ENCODE peak calls at places on chromosomes 3 and 15, in seven cellular contexts. One of them, this sample, is unnamed.

GRCh38 chr3:144643778-144644191 is 672.2 kb downstream of the DIPK2A start:
- DNase-seq in AG10803: peak; percentile 49
- DNase-seq in GM23338: no peak
- DNase-seq in iPS DF 6.9: no peak
- DNase-seq in astrocyte of the spinal cord: peak; percentile 5
- DNase-seq in K562: no peak
- DNase-seq in uterus: no peak
- DNase-seq in this sample: peak; percentile 70

GRCh38 chr15:74801311-74801997 is 11.2 kb upstream of the LMAN1L start:
- DNase-seq in AG10803: no peak
- DNase-seq in GM23338: no peak
- DNase-seq in iPS DF 6.9: no peak
- DNase-seq in astrocyte of the spinal cord: no peak
- DNase-seq in K562: no peak
- DNase-seq in uterus: no peak
- DNase-seq in this sample: no peak

GRCh38 chr3:153043729-153044314 is 118.2 kb upstream of the RAP2B start:
- DNase-seq in AG10803: peak; percentile 50
- DNase-seq in GM23338: no peak
- DNase-seq in iPS DF 6.9: no peak
- DNase-seq in astrocyte of the spinal cord: peak; percentile 41
- DNase-seq in K562: no peak
- DNase-seq in uterus: no peak
- DNase-seq in this sample: peak; percentile 23

GRCh38 chr3:197958346-197958745 is 1.7 kb upstream of the LMLN start:
- DNase-seq in AG10803: no peak
- DNase-seq in GM23338: no peak
- DNase-seq in iPS DF 6.9: no peak
- DNase-seq in astrocyte of the spinal cord: no peak
- DNase-seq in K562: peak; percentile 50
- DNase-seq in uterus: no peak
- DNase-seq in this sample: no peak

GRCh38 chr3:149541091-149541491 is 66.6 kb downstream of the TM4SF4 start:
- DNase-seq in AG10803: peak; percentile 36
- DNase-seq in GM23338: no peak
- DNase-seq in iPS DF 6.9: no peak
- DNase-seq in astrocyte of the spinal cord: peak; percentile 69
- DNase-seq in K562: no peak
- DNase-seq in uterus: no peak
- DNase-seq in this sample: no peak

GRCh38 chr3:133884547-133885240 is 11.0 kb downstream of the RAB6B start:
- DNase-seq in AG10803: no peak
- DNase-seq in GM23338: no peak
- DNase-seq in iPS DF 6.9: no peak
- DNase-seq in astrocyte of the spinal cord: no peak
- DNase-seq in K562: no peak
- DNase-seq in uterus: no peak
- DNase-seq in this sample: no peak

GRCh38 chr3:179179979-179180758 is 32.0 kb downstream of the PIK3CA start:
- DNase-seq in AG10803: peak; percentile 29
- DNase-seq in GM23338: no peak
- DNase-seq in iPS DF 6.9: no peak
- DNase-seq in astrocyte of the spinal cord: peak; percentile 57
- DNase-seq in K562: no peak
- DNase-seq in uterus: no peak
- DNase-seq in this sample: peak; percentile 48

GRCh38 chr15:101781927-101782326 is 21.4 kb upstream of the OR4F6 start:
- DNase-seq in AG10803: no peak
- DNase-seq in GM23338: peak; percentile 70
- DNase-seq in iPS DF 6.9: no peak
- DNase-seq in astrocyte of the spinal cord: no peak
- DNase-seq in K562: peak; percentile 43
- DNase-seq in uterus: no peak
- DNase-seq in this sample: no peak

GRCh38 chr15:78987891-78988360 is 43.1 kb upstream of the CTSH start:
- DNase-seq in AG10803: peak; percentile 36
- DNase-seq in GM23338: no peak
- DNase-seq in iPS DF 6.9: no peak
- DNase-seq in astrocyte of the spinal cord: no peak
- DNase-seq in K562: no peak
- DNase-seq in uterus: no peak
- DNase-seq in this sample: peak; percentile 49

GRCh38 chr3:179811321-179812095 is 158.7 kb downstream of the USP13 start:
- DNase-seq in AG10803: peak; percentile 72
- DNase-seq in GM23338: peak; percentile 90
- DNase-seq in iPS DF 6.9: peak; percentile 39
- DNase-seq in astrocyte of the spinal cord: peak; percentile 90
- DNase-seq in K562: peak; percentile 54
- DNase-seq in uterus: no peak
- DNase-seq in this sample: peak; percentile 74

GRCh38 chr3:177596822-177597271 is 399.6 kb upstream of the TBL1XR1 start:
- DNase-seq in AG10803: peak; percentile 80
- DNase-seq in GM23338: no peak
- DNase-seq in iPS DF 6.9: no peak
- DNase-seq in astrocyte of the spinal cord: no peak
- DNase-seq in K562: no peak
- DNase-seq in uterus: no peak
- DNase-seq in this sample: peak; percentile 51

GRCh38 chr3:113079532-113079931 is 88.7 kb downstream of the GTPBP8 start:
- DNase-seq in AG10803: no peak
- DNase-seq in GM23338: no peak
- DNase-seq in iPS DF 6.9: no peak
- DNase-seq in astrocyte of the spinal cord: no peak
- DNase-seq in K562: no peak
- DNase-seq in uterus: no peak
- DNase-seq in this sample: no peak

GRCh38 chr3:141901914-141902313 is 25.5 kb downstream of the ATP1B3 start:
- DNase-seq in AG10803: no peak
- DNase-seq in GM23338: no peak
- DNase-seq in iPS DF 6.9: no peak
- DNase-seq in astrocyte of the spinal cord: no peak
- DNase-seq in K562: no peak
- DNase-seq in uterus: no peak
- DNase-seq in this sample: no peak

GRCh38 chr3:154242766-154243165 is 81.5 kb downstream of the DHX36 start:
- DNase-seq in AG10803: no peak
- DNase-seq in GM23338: peak; percentile 80
- DNase-seq in iPS DF 6.9: peak; percentile 25
- DNase-seq in astrocyte of the spinal cord: no peak
- DNase-seq in K562: no peak
- DNase-seq in uterus: no peak
- DNase-seq in this sample: no peak

GRCh38 chr15:37100109-37100873 is at the start of gene MEIS2:
- DNase-seq in AG10803: peak; percentile 98
- DNase-seq in GM23338: peak; percentile 94
- DNase-seq in iPS DF 6.9: no peak
- DNase-seq in astrocyte of the spinal cord: peak; percentile 96
- DNase-seq in K562: peak; percentile 93
- DNase-seq in uterus: peak; percentile 98
- DNase-seq in this sample: peak; percentile 97

GRCh38 chr3:149386299-149386606 is 8.8 kb upstream of the TM4SF1 start:
- DNase-seq in AG10803: no peak
- DNase-seq in GM23338: no peak
- DNase-seq in iPS DF 6.9: no peak
- DNase-seq in astrocyte of the spinal cord: no peak
- DNase-seq in K562: no peak
- DNase-seq in uterus: no peak
- DNase-seq in this sample: no peak

GRCh38 chr3:58013099-58013498 is 4.9 kb downstream of the FLNB start:
- DNase-seq in AG10803: no peak
- DNase-seq in GM23338: no peak
- DNase-seq in iPS DF 6.9: no peak
- DNase-seq in astrocyte of the spinal cord: no peak
- DNase-seq in K562: no peak
- DNase-seq in uterus: no peak
- DNase-seq in this sample: no peak

GRCh38 chr3:173819368-173819767 is 421.8 kb downstream of the NLGN1 start:
- DNase-seq in AG10803: no peak
- DNase-seq in GM23338: no peak
- DNase-seq in iPS DF 6.9: no peak
- DNase-seq in astrocyte of the spinal cord: no peak
- DNase-seq in K562: no peak
- DNase-seq in uterus: no peak
- DNase-seq in this sample: no peak

GRCh38 chr3:70738310-70738681 is 425.9 kb upstream of the MDFIC2 start:
- DNase-seq in AG10803: no peak
- DNase-seq in GM23338: no peak
- DNase-seq in iPS DF 6.9: no peak
- DNase-seq in astrocyte of the spinal cord: no peak
- DNase-seq in K562: no peak
- DNase-seq in uterus: no peak
- DNase-seq in this sample: no peak

GRCh38 chr15:71708052-71708432 is 102.3 kb upstream of the NR2E3 start:
- DNase-seq in AG10803: peak; percentile 10
- DNase-seq in GM23338: no peak
- DNase-seq in iPS DF 6.9: no peak
- DNase-seq in astrocyte of the spinal cord: no peak
- DNase-seq in K562: no peak
- DNase-seq in uterus: peak; percentile 86
- DNase-seq in this sample: peak; percentile 30

GRCh38 chr3:18489939-18490338 is 64.8 kb upstream of the SATB1 start:
- DNase-seq in AG10803: no peak
- DNase-seq in GM23338: no peak
- DNase-seq in iPS DF 6.9: no peak
- DNase-seq in astrocyte of the spinal cord: no peak
- DNase-seq in K562: no peak
- DNase-seq in uterus: no peak
- DNase-seq in this sample: no peak

GRCh38 chr3:153180860-153181372 is 18.9 kb downstream of the RAP2B start:
- DNase-seq in AG10803: peak; percentile 33
- DNase-seq in GM23338: no peak
- DNase-seq in iPS DF 6.9: no peak
- DNase-seq in astrocyte of the spinal cord: no peak
- DNase-seq in K562: no peak
- DNase-seq in uterus: no peak
- DNase-seq in this sample: no peak

DNA sequence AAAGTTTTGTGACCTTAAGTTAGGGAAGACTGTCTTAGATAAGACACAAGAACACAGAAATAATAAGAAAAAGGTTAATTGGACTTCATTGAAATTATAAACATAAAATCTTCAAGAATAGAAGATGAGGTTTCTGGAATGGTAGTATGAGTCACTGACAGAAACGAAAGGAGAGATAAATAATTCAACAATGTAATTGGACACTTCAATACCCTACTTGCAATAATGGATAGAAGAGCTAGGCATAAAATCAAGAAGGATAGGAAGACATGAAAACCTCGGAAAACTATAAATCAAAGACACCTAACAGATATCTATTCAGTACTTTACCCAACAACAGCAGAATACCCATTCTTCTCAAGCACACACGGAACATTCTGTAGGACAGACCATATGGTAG is 15.9 kb upstream of the MFSD1 start:
- DNase-seq in AG10803: no peak
- DNase-seq in GM23338: no peak
- DNase-seq in iPS DF 6.9: no peak
- DNase-seq in astrocyte of the spinal cord: no peak
- DNase-seq in K562: no peak
- DNase-seq in uterus: no peak
- DNase-seq in this sample: no peak
- H3K4me3 ChIP-seq in AG10803: no peak overlapping the region
- H3K4me3 ChIP-seq in GM23338: no peak overlapping the region
- H3K4me3 ChIP-seq in iPS DF 6.9: no peak overlapping the region
- H3K4me3 ChIP-seq in astrocyte of the spinal cord: no peak overlapping the region
- H3K4me3 ChIP-seq in K562: no peak overlapping the region
- H3K4me3 ChIP-seq in uterus: no peak overlapping the region
- H3K4me3 ChIP-seq in this sample: no peak overlapping the region

DNA sequence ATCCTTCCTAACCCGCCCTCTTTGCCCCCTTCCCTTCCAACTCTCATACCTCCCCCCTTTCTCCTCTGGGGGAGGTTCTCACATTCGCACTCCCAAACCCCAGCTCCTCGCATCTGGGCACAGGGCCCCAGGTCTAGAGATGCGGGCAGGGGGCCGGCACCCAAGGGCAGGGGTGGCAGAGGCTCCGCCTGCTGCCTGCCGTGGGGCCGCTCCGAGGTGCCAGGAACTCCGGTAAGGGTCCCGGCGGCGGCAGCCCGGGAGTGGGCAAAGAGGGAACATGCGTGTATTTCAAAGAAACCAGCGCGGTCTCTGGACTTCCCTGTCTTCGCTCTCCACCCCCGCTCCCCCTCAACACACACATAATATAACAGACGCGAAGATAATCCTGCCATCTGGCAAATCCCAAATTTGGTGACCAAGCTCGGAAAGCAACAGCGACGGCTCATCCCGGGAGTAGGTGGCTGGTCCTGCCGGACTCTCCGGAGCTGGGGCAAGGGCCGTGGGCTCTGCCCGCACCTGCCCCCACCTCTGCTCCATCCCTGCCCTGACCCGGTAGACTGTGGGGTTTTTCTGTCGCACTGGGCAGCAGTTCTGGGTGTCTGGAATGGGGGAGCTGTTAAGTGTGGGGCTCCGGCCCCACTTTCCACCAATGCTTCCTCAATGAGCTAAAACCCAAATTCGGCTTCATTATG is 31.0 kb downstream of the NR2F2 start:
- DNase-seq in AG10803: no peak
- DNase-seq in GM23338: peak; percentile 45
- DNase-seq in iPS DF 6.9: no peak
- DNase-seq in astrocyte of the spinal cord: no peak
- DNase-seq in K562: no peak
- DNase-seq in uterus: peak; percentile 38
- DNase-seq in this sample: no peak
- H3K4me3 ChIP-seq in AG10803: no peak overlapping the region
- H3K4me3 ChIP-seq in GM23338: peak overlapping the region; percentile 52
- H3K4me3 ChIP-seq in iPS DF 6.9: no peak overlapping the region
- H3K4me3 ChIP-seq in astrocyte of the spinal cord: peak overlapping the region; percentile 47
- H3K4me3 ChIP-seq in K562: no peak overlapping the region
- H3K4me3 ChIP-seq in uterus: peak overlapping the region; percentile 51
- H3K4me3 ChIP-seq in this sample: peak overlapping the region; percentile 41

GRCh38 chr3:78737988-78738387 is 1029.8 kb downstream of the ROBO1 start:
- DNase-seq in AG10803: no peak
- DNase-seq in GM23338: no peak
- DNase-seq in iPS DF 6.9: no peak
- DNase-seq in astrocyte of the spinal cord: no peak
- DNase-seq in K562: no peak
- DNase-seq in uterus: no peak
- DNase-seq in this sample: peak; percentile 39
- H3K4me3 ChIP-seq in AG10803: no peak overlapping the region
- H3K4me3 ChIP-seq in GM23338: no peak overlapping the region
- H3K4me3 ChIP-seq in iPS DF 6.9: no peak overlapping the region
- H3K4me3 ChIP-seq in astrocyte of the spinal cord: no peak overlapping the region
- H3K4me3 ChIP-seq in K562: no peak overlapping the region
- H3K4me3 ChIP-seq in uterus: no peak overlapping the region
- H3K4me3 ChIP-seq in this sample: no peak overlapping the region

GRCh38 chr15:65066635-65067333 is 1.0 kb downstream of the RASL12 start:
- DNase-seq in AG10803: no peak
- DNase-seq in GM23338: peak; percentile 35
- DNase-seq in iPS DF 6.9: no peak
- DNase-seq in astrocyte of the spinal cord: no peak
- DNase-seq in K562: no peak
- DNase-seq in uterus: peak; percentile 91
- DNase-seq in this sample: no peak
- H3K4me3 ChIP-seq in AG10803: no peak overlapping the region
- H3K4me3 ChIP-seq in GM23338: peak overlapping the region; percentile 73
- H3K4me3 ChIP-seq in iPS DF 6.9: peak overlapping the region; percentile 81
- H3K4me3 ChIP-seq in astrocyte of the spinal cord: no peak overlapping the region
- H3K4me3 ChIP-seq in K562: no peak overlapping the region
- H3K4me3 ChIP-seq in uterus: peak overlapping the region; percentile 58
- H3K4me3 ChIP-seq in this sample: peak overlapping the region; percentile 27

GRCh38 chr15:28043625-28044520 is 55.2 kb downstream of the OCA2 start:
- DNase-seq in AG10803: no peak
- DNase-seq in GM23338: no peak
- DNase-seq in iPS DF 6.9: no peak
- DNase-seq in astrocyte of the spinal cord: no peak
- DNase-seq in K562: no peak
- DNase-seq in uterus: no peak
- DNase-seq in this sample: no peak
- H3K4me3 ChIP-seq in AG10803: no peak overlapping the region
- H3K4me3 ChIP-seq in GM23338: no peak overlapping the region
- H3K4me3 ChIP-seq in iPS DF 6.9: no peak overlapping the region
- H3K4me3 ChIP-seq in astrocyte of the spinal cord: no peak overlapping the region
- H3K4me3 ChIP-seq in K562: no peak overlapping the region
- H3K4me3 ChIP-seq in uterus: no peak overlapping the region
- H3K4me3 ChIP-seq in this sample: no peak overlapping the region